ENCODE peak calls at places on chromosomes 7 and 10, in eight cellular contexts. U is IMR-90, V is upper lobe of left lung, Z is suprapubic skin, J is A549, K is tibial nerve, N is HCT116, S is NB4. B is an unnamed sample.

GRCh38 chr7:51142741-51143390 is 173.7 kb downstream of the COBL start:
- DNase-seq in U (no peak), V (no peak), Z (no peak), J (no peak), K (no peak), N (no peak), S (no peak), B (no peak)

GRCh38 chr10:70705121-70705861 is 33.0 kb downstream of the ADAMTS14 start:
- DNase-seq in U (no peak), V (no peak), Z (no peak), J (no peak), K (no peak), N (no peak), S (no peak), B (no peak)

GRCh38 chr10:77004917-77005564 is 632.6 kb downstream of the KCNMA1 start:
- DNase-seq in U (peak; percentile 58), V (no peak), Z (no peak), J (peak; percentile 57), K (peak; percentile 89), N (peak; percentile 18), S (peak; percentile 39), B (no peak)

GRCh38 chr7:70738080-70738479 is 393.9 kb upstream of the GALNT17 start:
- DNase-seq in U (peak; percentile 49), V (peak; percentile 86), Z (no peak), J (peak; percentile 28), K (peak; percentile 33), N (no peak), S (no peak), B (no peak)

GRCh38 chr10:70874061-70874460 is 14.3 kb downstream of the PCBD1 start:
- DNase-seq in U (no peak), V (no peak), Z (no peak), J (no peak), K (no peak), N (no peak), S (no peak), B (no peak)

GRCh38 chr10:34906021-34906965 is 91.2 kb upstream of the PARD3 start:
- DNase-seq in U (peak; percentile 55), V (peak; percentile 63), Z (no peak), J (no peak), K (peak; percentile 41), N (no peak), S (no peak), B (no peak)

GRCh38 chr10:87862644-87863101 is 660 bp downstream of the KLLN start:
- DNase-seq in U (peak; percentile 57), V (no peak), Z (no peak), J (no peak), K (no peak), N (no peak), S (no peak), B (no peak)

GRCh38 chr7:43502941-43503340 is 80.0 kb upstream of the STK17A start:
- DNase-seq in U (no peak), V (no peak), Z (no peak), J (no peak), K (no peak), N (no peak), S (no peak), B (no peak)

GRCh38 chr7:2232766-2233520 is at the start of gene MAD1L1:
- DNase-seq in U (peak; percentile 88), V (peak; percentile 86), Z (peak; percentile 92), J (peak; percentile 87), K (peak; percentile 86), N (peak; percentile 81), S (peak; percentile 97), B (peak; percentile 92)

GRCh38 chr7:2241580-2242540 is at the start of the genes MRM2 and NUDT1:
- DNase-seq in U (peak; percentile 62), V (peak; percentile 87), Z (peak; percentile 89), J (peak; percentile 82), K (peak; percentile 80), N (peak; percentile 56), S (peak; percentile 89), B (peak; percentile 86)

GRCh38 chr7:2239242-2239641 is 2.8 kb downstream of the MRM2 start:
- DNase-seq in U (no peak), V (no peak), Z (no peak), J (no peak), K (no peak), N (no peak), S (no peak), B (no peak)

GRCh38 chr7:2233876-2234275 is 1.1 kb upstream of the MAD1L1 start:
- DNase-seq in U (peak; percentile 39), V (no peak), Z (no peak), J (no peak), K (no peak), N (no peak), S (no peak), B (no peak)

GRCh38 chr7:2237109-2237602 is 4.4 kb upstream of the MAD1L1 start:
- DNase-seq in U (no peak), V (peak; percentile 93), Z (no peak), J (no peak), K (peak; percentile 32), N (no peak), S (peak; percentile 67), B (no peak)
- TF ChIP-seq POLR2A in U (no peak), V (no peak), Z (no peak), J (no peak), K (no peak), N (no peak), S (no peak), B (no peak)

GRCh38 chr7:107469836-107470416 is at the start of gene GPR22:
- DNase-seq in U (no peak), V (no peak), Z (no peak), J (no peak), K (no peak), N (no peak), S (no peak), B (no peak)

GRCh38 chr7:107464666-107465065 is 5.2 kb upstream of the GPR22 start:
- DNase-seq in U (no peak), V (no peak), Z (no peak), J (no peak), K (no peak), N (no peak), S (no peak), B (no peak)

GRCh38 chr7:107471292-107472070 is 1.6 kb downstream of the GPR22 start:
- DNase-seq in U (no peak), V (no peak), Z (no peak), J (no peak), K (no peak), N (no peak), S (no peak), B (no peak)

GRCh38 chr7:107468824-107469223 is 1.0 kb upstream of the GPR22 start:
- DNase-seq in U (no peak), V (no peak), Z (no peak), J (no peak), K (no peak), N (no peak), S (no peak), B (no peak)

DNA sequence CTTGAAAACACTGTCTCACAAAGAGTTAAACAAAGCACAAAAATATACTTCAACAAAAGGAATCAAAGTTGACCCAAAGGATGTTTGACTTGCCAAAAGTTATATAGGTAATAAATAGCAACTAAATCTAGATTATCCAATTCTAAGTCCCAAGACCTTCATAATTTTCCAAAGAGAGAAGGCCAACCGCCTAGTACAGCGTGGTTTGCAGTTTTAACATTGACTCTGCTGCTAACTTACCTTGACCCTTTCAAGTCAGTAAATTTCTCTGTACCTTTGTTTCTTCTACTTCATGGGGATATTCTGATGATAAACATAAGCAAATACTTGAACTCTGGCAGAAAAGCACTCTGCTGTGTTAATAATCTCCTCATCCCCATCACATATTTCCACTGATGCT is 1.9 kb upstream of the GPR22 start:
- DNase-seq in U (no peak), V (no peak), Z (no peak), J (no peak), K (no peak), N (no peak), S (no peak), B (no peak)
- TF ChIP-seq POLR2A in U (no peak), V (no peak), Z (no peak), J (no peak), K (no peak), N (no peak), S (no peak), B (no peak)

GRCh38 chr7:66206909-66207240 is 1.7 kb downstream of the TPST1 start:
- DNase-seq in U (no peak), V (no peak), Z (peak; percentile 20), J (no peak), K (no peak), N (no peak), S (no peak), B (no peak)

GRCh38 chr7:66206116-66206908 is 1.2 kb downstream of the TPST1 start:
- DNase-seq in U (no peak), V (no peak), Z (peak; percentile 43), J (no peak), K (no peak), N (no peak), S (no peak), B (no peak)

GRCh38 chr7:66202380-66202779 is 2.8 kb upstream of the TPST1 start:
- DNase-seq in U (no peak), V (no peak), Z (peak; percentile 25), J (no peak), K (no peak), N (no peak), S (peak; percentile 25), B (no peak)

GRCh38 chr7:66205736-66206080 is 574 bp downstream of the TPST1 start:
- DNase-seq in U (no peak), V (peak; percentile 36), Z (peak; percentile 68), J (peak; percentile 25), K (no peak), N (no peak), S (no peak), B (no peak)

GRCh38 chr7:66204822-66205735 is at the start of gene TPST1:
- DNase-seq in U (peak; percentile 84), V (peak; percentile 90), Z (peak; percentile 92), J (peak; percentile 96), K (peak; percentile 77), N (peak; percentile 78), S (peak; percentile 91), B (peak; percentile 69)
- TF ChIP-seq POLR2A in U (peak; percentile 95), V (peak; percentile 26), Z (peak; percentile 70), J (peak; percentile 91), K (peak; percentile 92), N (peak; percentile 91), S (peak; percentile 47), B (no peak)

GRCh38 chr10:100534726-100535125 is 1.0 kb upstream of the HIF1AN start:
- DNase-seq in U (no peak), V (no peak), Z (no peak), J (no peak), K (no peak), N (no peak), S (no peak), B (peak; percentile 23)

GRCh38 chr10:100535338-100535714 is 417 bp upstream of the HIF1AN start:
- DNase-seq in U (no peak), V (no peak), Z (no peak), J (no peak), K (no peak), N (no peak), S (no peak), B (no peak)

GRCh38 chr10:100537475-100537874 is 1.7 kb downstream of the HIF1AN start:
- DNase-seq in U (no peak), V (no peak), Z (no peak), J (no peak), K (no peak), N (no peak), S (no peak), B (no peak)

GRCh38 chr10:100531761-100532160 is 2.1 kb upstream of the NDUFB8 start:
- DNase-seq in U (no peak), V (no peak), Z (no peak), J (no peak), K (no peak), N (no peak), S (no peak), B (peak; percentile 7)

DNA sequence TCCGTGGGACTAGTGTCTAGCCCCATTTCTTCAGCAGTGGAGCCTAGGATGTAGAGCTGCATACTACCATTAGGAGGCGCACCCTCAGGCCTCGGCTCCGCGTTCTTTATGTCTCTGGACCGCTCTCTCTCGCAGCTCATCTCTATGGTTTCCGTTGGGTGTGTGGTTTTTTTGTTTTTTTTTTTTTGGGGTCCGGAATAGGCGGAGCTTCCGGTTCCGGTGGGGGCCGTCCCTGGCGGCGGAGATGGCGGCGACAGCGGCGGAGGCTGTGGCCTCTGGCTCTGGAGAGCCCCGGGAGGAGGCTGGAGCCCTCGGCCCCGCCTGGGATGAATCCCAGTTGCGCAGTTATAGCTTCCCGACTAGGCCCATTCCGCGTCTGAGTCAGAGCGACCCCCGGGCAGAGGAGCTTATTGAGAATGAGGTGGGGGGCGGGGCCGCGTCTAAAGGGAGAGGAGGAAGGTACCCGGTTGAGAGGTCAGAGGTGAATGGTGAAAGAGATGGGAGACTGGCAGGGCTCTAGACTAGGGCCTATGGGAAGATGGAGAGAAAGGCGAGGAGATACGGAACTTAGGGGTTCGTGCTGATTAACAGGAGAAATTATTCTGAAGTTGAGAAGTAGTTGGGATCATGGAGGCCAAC is at the start of gene HIF1AN:
- DNase-seq in U (peak; percentile 95), V (peak; percentile 96), Z (peak; percentile 95), J (peak; percentile 98), K (peak; percentile 86), N (peak; percentile 97), S (peak; percentile 96), B (peak; percentile 94)
- TF ChIP-seq POLR2A in U (peak; percentile 82), V (no peak), Z (peak; percentile 74), J (peak; percentile 87), K (peak; percentile 69), N (peak; percentile 92), S (peak; percentile 95), B (peak; percentile 89)

B was measured in erythroblast.